ENCODE peak calls at places on chromosomes 12 and 14, in six cellular contexts. One of them, this sample, is unnamed.
A peak's percentile ranks its signal among the peaks of the same experiment; 100 is the strongest.

GRCh38 chr14:22084393-22085281 is 411.0 kb upstream of the OR4E1 start:
- DNase-seq in GM19239: no peak
- DNase-seq in astrocyte: peak; percentile 20
- DNase-seq in AG04449: peak; percentile 4
- DNase-seq in B cell: peak; percentile 63
- DNase-seq in stimulated activated CD4-positive, alpha-beta T cell treated with anti-CD3 and anti-CD28 coated beads, Interleukin-12 subunit alpha, Interleukin-12 subunit beta, amount 100 ng/mL, for 4 hours: no peak
- DNase-seq in this sample: peak; percentile 13

GRCh38 chr12:80624986-80625530 is 82.4 kb upstream of the MYF6 start:
- DNase-seq in AG04449: no peak
- DNase-seq in B cell: no peak
- DNase-seq in stimulated activated CD4-positive, alpha-beta T cell treated with anti-CD3 and anti-CD28 coated beads, Interleukin-12 subunit alpha, Interleukin-12 subunit beta, amount 100 ng/mL, for 4 hours: no peak
- DNase-seq in GM19239: no peak
- DNase-seq in astrocyte: no peak
- DNase-seq in this sample: no peak

GRCh38 chr12:18250313-18250916 is 10.9 kb upstream of the PIK3C2G start:
- DNase-seq in stimulated activated CD4-positive, alpha-beta T cell treated with anti-CD3 and anti-CD28 coated beads, Interleukin-12 subunit alpha, Interleukin-12 subunit beta, amount 100 ng/mL, for 4 hours: no peak
- DNase-seq in GM19239: peak; percentile 1
- DNase-seq in AG04449: peak; percentile 23
- DNase-seq in astrocyte: peak; percentile 39
- DNase-seq in B cell: no peak
- DNase-seq in this sample: peak; percentile 86

GRCh38 chr14:98592611-98593170 is 679.3 kb downstream of the BCL11B start:
- DNase-seq in GM19239: no peak
- DNase-seq in B cell: no peak
- DNase-seq in stimulated activated CD4-positive, alpha-beta T cell treated with anti-CD3 and anti-CD28 coated beads, Interleukin-12 subunit alpha, Interleukin-12 subunit beta, amount 100 ng/mL, for 4 hours: no peak
- DNase-seq in AG04449: no peak
- DNase-seq in astrocyte: no peak
- DNase-seq in this sample: no peak

GRCh38 chr12:64082866-64083268 is 139.2 kb downstream of the KICS2 start:
- DNase-seq in AG04449: no peak
- DNase-seq in GM19239: no peak
- DNase-seq in stimulated activated CD4-positive, alpha-beta T cell treated with anti-CD3 and anti-CD28 coated beads, Interleukin-12 subunit alpha, Interleukin-12 subunit beta, amount 100 ng/mL, for 4 hours: no peak
- DNase-seq in B cell: no peak
- DNase-seq in astrocyte: no peak
- DNase-seq in this sample: no peak

GRCh38 chr14:102914474-102915291 is 7.8 kb upstream of the AMN start:
- DNase-seq in GM19239: no peak
- DNase-seq in stimulated activated CD4-positive, alpha-beta T cell treated with anti-CD3 and anti-CD28 coated beads, Interleukin-12 subunit alpha, Interleukin-12 subunit beta, amount 100 ng/mL, for 4 hours: no peak
- DNase-seq in AG04449: no peak
- DNase-seq in astrocyte: no peak
- DNase-seq in B cell: no peak
- DNase-seq in this sample: no peak

GRCh38 chr12:1827806-1828805 is 7.7 kb downstream of the LRTM2 start:
- DNase-seq in GM19239: no peak
- DNase-seq in astrocyte: no peak
- DNase-seq in AG04449: no peak
- DNase-seq in B cell: no peak
- DNase-seq in stimulated activated CD4-positive, alpha-beta T cell treated with anti-CD3 and anti-CD28 coated beads, Interleukin-12 subunit alpha, Interleukin-12 subunit beta, amount 100 ng/mL, for 4 hours: no peak
- DNase-seq in this sample: no peak

GRCh38 chr12:123457980-123458779 is at the start of gene SNRNP35:
- DNase-seq in B cell: peak; percentile 87
- DNase-seq in stimulated activated CD4-positive, alpha-beta T cell treated with anti-CD3 and anti-CD28 coated beads, Interleukin-12 subunit alpha, Interleukin-12 subunit beta, amount 100 ng/mL, for 4 hours: peak; percentile 76
- DNase-seq in GM19239: peak; percentile 45
- DNase-seq in astrocyte: peak; percentile 67
- DNase-seq in AG04449: no peak
- DNase-seq in this sample: peak; percentile 87

GRCh38 chr14:60648169-60648933 is 926 bp downstream of the SIX1 start:
- DNase-seq in B cell: peak; percentile 26
- DNase-seq in stimulated activated CD4-positive, alpha-beta T cell treated with anti-CD3 and anti-CD28 coated beads, Interleukin-12 subunit alpha, Interleukin-12 subunit beta, amount 100 ng/mL, for 4 hours: no peak
- DNase-seq in astrocyte: no peak
- DNase-seq in AG04449: no peak
- DNase-seq in GM19239: no peak
- DNase-seq in this sample: peak; percentile 10

GRCh38 chr14:54450535-54450934 is 9.4 kb upstream of the CNIH1 start:
- DNase-seq in GM19239: no peak
- DNase-seq in astrocyte: peak; percentile 32
- DNase-seq in AG04449: no peak
- DNase-seq in stimulated activated CD4-positive, alpha-beta T cell treated with anti-CD3 and anti-CD28 coated beads, Interleukin-12 subunit alpha, Interleukin-12 subunit beta, amount 100 ng/mL, for 4 hours: no peak
- DNase-seq in B cell: no peak
- DNase-seq in this sample: no peak